ENCODE peak calls at places on chromosomes 12 and 14, in five cellular contexts. H is lung, Q is PC-3, N is K562, J is tibial artery. R is an unnamed sample. For H3K4me1, the result is how much of the 10 kb centered on the place peaks cover.

GRCh38 chr12:53631721-53632120 is 5.5 kb upstream of the ATF7 start:
- DNase-seq in H (no peak), Q (no peak), N (no peak), J (no peak), R (no peak)

GRCh38 chr14:47674148-47674545 is 1.3 kb downstream of the MDGA2 start:
- DNase-seq in H (no peak), Q (no peak), N (no peak), J (no peak), R (peak)

GRCh38 chr14:20772650-20773049 is 4.4 kb downstream of the EDDM3B start:
- DNase-seq in H (no peak), Q (no peak), N (no peak), J (no peak), R (no peak)

GRCh38 chr12:111218499-111218898 is 150.4 kb downstream of the PHETA1 start:
- DNase-seq in H (no peak), Q (no peak), N (no peak), J (no peak), R (no peak)

GRCh38 chr14:35155962-35156361 is 33.6 kb downstream of the PRORP start:
- DNase-seq in H (no peak), Q (peak), N (no peak), J (no peak), R (no peak)

GRCh38 chr14:67413806-67414769 is 2.1 kb upstream of the PLEK2 start:
- DNase-seq in H (no peak), Q (peak), N (peak), J (no peak), R (peak)

GRCh38 chr14:95500201-95500681 is 16.2 kb downstream of the SYNE3 start:
- DNase-seq in H (no peak), Q (no peak), N (no peak), J (peak), R (no peak)

GRCh38 chr14:59166258-59166657 is 22.2 kb upstream of the DAAM1 start:
- DNase-seq in H (no peak), Q (no peak), N (no peak), J (no peak), R (no peak)

GRCh38 chr14:31126680-31127079 is 80.9 kb downstream of the HECTD1 start:
- DNase-seq in H (no peak), Q (no peak), N (no peak), J (no peak), R (no peak)

GRCh38 chr14:31122098-31122611 is 85.4 kb downstream of the HECTD1 start:
- DNase-seq in H (no peak), Q (no peak), N (no peak), J (no peak), R (no peak)

GRCh38 chr14:31124197-31124596 is 83.4 kb downstream of the HECTD1 start:
- DNase-seq in H (no peak), Q (no peak), N (no peak), J (no peak), R (no peak)

GRCh38 chr14:31125231-31125630 is 82.4 kb downstream of the HECTD1 start:
- DNase-seq in H (no peak), Q (no peak), N (no peak), J (no peak), R (no peak)

GRCh38 chr14:31122921-31123320 is 84.7 kb downstream of the HECTD1 start:
- DNase-seq in H (no peak), Q (no peak), N (no peak), J (no peak), R (no peak)
- H3K4me3 ChIP-seq in H (no peak), Q (no peak), N (no peak), J (no peak), R (no peak)

DNA sequence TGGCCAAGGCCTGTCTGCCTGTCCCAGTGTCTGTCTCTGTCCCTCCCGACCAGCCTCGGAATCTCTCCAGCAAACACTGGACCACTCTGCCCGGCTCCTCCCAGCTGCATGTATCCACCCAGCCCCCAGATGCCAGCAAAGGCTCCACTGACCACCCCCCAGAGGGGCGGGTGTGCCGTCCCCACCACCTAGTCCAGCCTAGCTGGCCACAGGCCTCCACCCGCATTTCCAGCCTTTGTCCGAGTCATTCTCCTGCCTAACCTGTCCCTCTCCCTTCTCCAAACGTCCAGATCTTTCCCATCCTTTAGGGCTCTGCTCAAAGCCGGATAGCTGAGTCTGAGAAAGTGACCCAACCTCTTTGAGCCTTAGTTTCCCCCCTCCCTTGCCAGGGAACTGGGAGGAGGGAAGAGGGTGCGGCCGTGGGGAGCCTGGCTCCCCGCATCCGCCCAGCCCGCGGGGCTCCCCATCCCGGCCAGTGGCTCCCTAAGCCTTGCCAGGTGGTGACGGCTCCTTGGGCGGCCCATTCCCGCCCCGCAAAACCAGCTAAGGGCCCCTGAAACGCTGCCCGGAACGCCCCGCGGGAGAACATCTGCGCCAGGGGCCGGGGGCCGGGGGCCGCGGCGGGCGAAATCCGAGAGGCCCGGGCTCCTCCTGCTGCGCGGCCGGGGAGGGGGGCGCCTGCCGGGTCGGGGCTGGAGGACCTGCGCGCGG is 34.6 kb upstream of the ANKRD9 start:
- DNase-seq in H (no peak), Q (peak), N (no peak), J (no peak), R (peak)
- H3K4me1 ChIP-seq in H (under half), Q (under half), N (under half), J (under half), R (under half)

DNA sequence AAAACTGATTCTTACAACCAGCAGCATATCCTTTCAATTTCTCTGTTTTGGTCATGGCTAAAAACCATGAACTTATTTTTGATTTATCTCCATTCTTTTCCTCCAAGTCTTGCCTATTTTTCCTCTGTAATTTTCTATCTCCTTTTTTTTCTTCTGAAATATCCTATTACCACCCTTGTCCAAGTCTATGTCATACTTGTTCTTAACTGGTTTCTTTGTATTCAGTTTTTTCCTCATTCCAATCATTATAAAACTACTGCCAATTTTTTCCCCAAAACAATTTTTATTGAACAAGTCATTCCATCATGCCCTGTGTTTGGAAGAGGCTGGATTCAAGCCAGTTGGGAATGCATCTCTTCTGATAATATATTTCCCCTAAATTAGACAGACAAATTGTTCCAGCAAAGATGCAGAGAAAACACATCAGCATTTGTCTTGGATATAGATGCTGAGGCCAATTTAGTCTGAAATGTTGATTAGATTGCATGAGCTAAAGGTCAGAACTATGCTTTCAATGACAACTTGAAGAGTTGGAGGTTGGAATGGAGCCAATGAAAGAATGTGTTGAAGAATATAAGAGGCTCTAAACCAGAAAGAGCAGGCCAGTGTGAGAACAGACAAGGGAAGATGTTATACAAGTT is 30.7 kb downstream of the OTOGL start:
- DNase-seq in H (no peak), Q (peak), N (no peak), J (no peak), R (peak)
- H3K27ac ChIP-seq in H (no peak), Q (no peak), N (no peak), J (peak), R (no peak)

GRCh38 chr12:108728820-108729611 is 2.3 kb downstream of the CORO1C start:
- DNase-seq in H (no peak), Q (peak), N (no peak), J (no peak), R (peak)
- H3K4me3 ChIP-seq in H (no peak), Q (peak), N (peak), J (peak), R (peak)